ENCODE peak calls at places on chromosome 7, in nine cellular contexts. Q is prostate gland, K is mammary epithelial cell, I is left lung, R is fibroblast of villous mesenchyme, U is GM13977, A is pancreas, E is neural progenitor cell, N is foreskin fibroblast. V is an unnamed sample.

GRCh38 chr7:71615017-71615416 is 483.1 kb downstream of the GALNT17 start:
- DNase-seq in N (no peak), U (no peak), I (no peak), E (no peak), A (no peak), Q (no peak), R (no peak), K (no peak), V (no peak)

GRCh38 chr7:36176688-36177087 is 23.6 kb downstream of the EEPD1 start:
- DNase-seq in K (no peak), A (no peak), E (no peak), N (no peak), R (no peak), I (no peak), U (no peak), Q (no peak), V (no peak)

GRCh38 chr7:118109607-118110006 is 74.4 kb upstream of the LSM8 start:
- DNase-seq in R (no peak), A (no peak), U (no peak), I (no peak), Q (no peak), K (peak), N (no peak), E (no peak), V (no peak)

GRCh38 chr7:38296059-38296857 is 22.8 kb upstream of the TARP start:
- DNase-seq in I (no peak), Q (no peak), K (no peak), A (no peak), R (no peak), N (no peak), U (no peak), E (no peak), V (no peak)

GRCh38 chr7:106216517-106217088 is 68.2 kb downstream of the NAMPT start:
- DNase-seq in Q (peak), U (no peak), K (peak), A (no peak), R (peak), E (no peak), N (peak), I (no peak), V (no peak)

GRCh38 chr7:53292341-53292740 is 256.9 kb downstream of the POM121L12 start:
- DNase-seq in N (no peak), A (no peak), Q (no peak), E (no peak), K (no peak), R (no peak), U (no peak), I (no peak), V (no peak)

GRCh38 chr7:44750921-44751571 is 2.4 kb downstream of the ZMIZ2 start:
- DNase-seq in Q (no peak), E (no peak), A (no peak), I (no peak), U (peak), R (peak), K (peak), N (no peak), V (no peak)

GRCh38 chr7:151249732-151250072 is 1.2 kb upstream of the SMARCD3 start:
- DNase-seq in U (no peak), N (no peak), I (no peak), A (peak), K (no peak), E (peak), Q (peak), R (no peak), V (no peak)

GRCh38 chr7:55104707-55105433 is 86.1 kb downstream of the EGFR start:
- DNase-seq in U (no peak), R (no peak), Q (no peak), N (no peak), K (peak), E (no peak), A (no peak), I (no peak), V (no peak)

GRCh38 chr7:47231627-47232026 is 350.3 kb downstream of the TNS3 start:
- DNase-seq in R (no peak), K (no peak), U (no peak), I (no peak), E (no peak), Q (no peak), N (no peak), A (no peak), V (no peak)

GRCh38 chr7:47231081-47231480 is 350.8 kb downstream of the TNS3 start:
- DNase-seq in K (no peak), I (no peak), Q (no peak), A (no peak), E (no peak), N (no peak), R (no peak), U (no peak), V (no peak)

GRCh38 chr7:47236480-47237208 is 345.3 kb downstream of the TNS3 start:
- DNase-seq in A (no peak), E (no peak), I (no peak), R (peak), K (no peak), U (no peak), N (no peak), Q (no peak), V (no peak)

GRCh38 chr7:47233996-47234395 is 347.9 kb downstream of the TNS3 start:
- DNase-seq in E (no peak), N (no peak), Q (no peak), I (no peak), U (no peak), K (no peak), R (no peak), A (no peak), V (no peak)

GRCh38 chr7:47232751-47233412 is 349.0 kb downstream of the TNS3 start:
- DNase-seq in A (no peak), E (no peak), K (no peak), U (no peak), R (no peak), N (no peak), I (no peak), Q (no peak), V (no peak)
- TF ChIP-seq CTCF in A (no peak), E (no peak), K (no peak), U (no peak), R (peak), N (peak), I (no peak), Q (no peak), V (no peak)

GRCh38 chr7:30894866-30895408 is 16.7 kb upstream of the AQP1 start:
- DNase-seq in Q (no peak), I (peak), A (no peak), N (no peak), E (peak), K (no peak), U (no peak), R (no peak), V (no peak)
- TF ChIP-seq CTCF in Q (no peak), I (no peak), A (no peak), N (peak), E (peak), K (no peak), U (no peak), R (peak), V (no peak)

GRCh38 chr7:93890041-93890463 is 501 bp downstream of the TFPI2 start:
- DNase-seq in E (peak), R (peak), Q (peak), U (no peak), A (peak), K (peak), I (peak), N (peak), V (peak)

GRCh38 chr7:93894966-93895650 is 4.6 kb upstream of the TFPI2 start:
- DNase-seq in A (no peak), Q (no peak), R (peak), E (no peak), I (no peak), K (no peak), U (no peak), N (no peak), V (no peak)

GRCh38 chr7:93894426-93894825 is 3.9 kb upstream of the TFPI2 start:
- DNase-seq in E (no peak), Q (no peak), K (no peak), N (peak), I (no peak), R (no peak), A (no peak), U (no peak), V (no peak)

GRCh38 chr7:93889261-93889660 is 1.3 kb downstream of the TFPI2 start:
- DNase-seq in I (no peak), K (peak), Q (no peak), A (no peak), E (no peak), R (peak), U (no peak), N (peak), V (no peak)

DNA sequence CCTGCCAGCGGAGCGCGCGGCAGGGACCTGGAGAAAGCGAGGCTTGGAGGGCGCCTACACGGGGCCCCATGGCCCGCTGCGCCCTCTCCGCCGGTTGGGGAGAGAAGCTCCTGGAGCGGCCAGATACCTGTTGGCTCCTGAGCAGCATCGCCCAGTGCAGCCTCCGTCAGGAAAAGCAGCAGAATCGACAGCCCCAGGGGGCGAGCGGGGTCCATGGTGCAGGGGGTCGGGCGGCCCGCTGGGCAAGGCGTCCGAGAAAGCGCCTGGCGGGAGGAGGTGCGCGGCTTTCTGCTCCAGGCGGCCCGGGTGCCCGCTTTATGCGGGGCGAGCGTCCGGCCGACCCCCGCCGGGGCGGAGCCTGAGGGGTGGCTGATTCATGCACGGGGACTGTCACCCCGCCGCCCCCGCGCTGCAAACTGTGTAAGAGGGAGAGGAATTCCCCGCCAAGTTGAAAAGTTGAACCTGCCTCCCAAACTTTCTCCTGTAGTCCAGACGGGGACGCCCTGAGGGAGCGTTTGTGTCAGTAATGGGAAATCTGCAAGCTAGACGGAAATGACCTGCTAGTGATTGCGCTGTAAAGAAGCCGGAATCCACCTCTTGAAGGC is at the start of gene TFPI2:
- DNase-seq in E (peak), I (peak), N (peak), Q (peak), R (peak), U (peak), K (peak), A (peak), V (peak)
- TF ChIP-seq CTCF in E (no peak), I (no peak), N (peak), Q (no peak), R (peak), U (no peak), K (peak), A (no peak), V (no peak)

GRCh38 chr7:131010714-131011436 is 276.9 kb upstream of the KLF14 start:
- DNase-seq in N (peak), E (no peak), U (peak), K (no peak), Q (no peak), R (peak), A (no peak), I (no peak), V (no peak)

GRCh38 chr7:131010029-131010705 is 276.2 kb upstream of the KLF14 start:
- DNase-seq in N (no peak), A (no peak), Q (no peak), U (no peak), I (no peak), K (no peak), E (no peak), R (no peak), V (no peak)

GRCh38 chr7:131011976-131012375 is 278.0 kb upstream of the KLF14 start:
- DNase-seq in U (no peak), Q (no peak), E (no peak), N (peak), K (peak), A (no peak), I (no peak), R (peak), V (no peak)

GRCh38 chr7:131012477-131013031 is 278.5 kb upstream of the KLF14 start:
- DNase-seq in I (no peak), E (no peak), N (no peak), U (no peak), R (no peak), K (no peak), Q (no peak), A (no peak), V (no peak)

DNA sequence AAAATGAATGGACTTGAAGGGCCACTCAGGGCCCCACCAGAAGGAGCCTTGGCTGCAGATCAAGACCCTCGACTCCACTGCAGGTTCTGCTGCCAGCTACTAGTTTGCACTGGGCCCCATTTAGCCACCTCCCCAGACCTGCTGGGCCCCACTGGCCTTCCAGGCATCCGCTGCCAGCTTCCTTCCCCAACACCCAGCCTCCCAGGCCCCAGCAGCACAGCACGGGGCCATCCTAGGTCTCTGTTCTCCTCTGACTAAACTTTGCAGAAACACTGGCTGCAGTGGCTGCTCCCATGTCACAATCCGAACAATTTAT is 277.4 kb upstream of the KLF14 start:
- DNase-seq in E (no peak), R (no peak), N (no peak), A (no peak), U (no peak), I (peak), Q (no peak), K (no peak), V (no peak)
- TF ChIP-seq CTCF in E (no peak), R (no peak), N (no peak), A (no peak), U (no peak), I (no peak), Q (no peak), K (no peak), V (no peak)

GRCh38 chr7:97845622-97846203 is 26.5 kb downstream of the ASNS start:
- DNase-seq in N (no peak), U (peak), A (no peak), K (no peak), E (peak), I (no peak), R (peak), Q (no peak), V (peak)
- TF ChIP-seq CTCF in N (peak), U (peak), A (no peak), K (peak), E (peak), I (peak), R (peak), Q (peak), V (peak)

GRCh38 chr7:102285541-102286236 is 979 bp upstream of the SH2B2 start:
- DNase-seq in K (no peak), N (no peak), U (no peak), A (no peak), E (peak), R (no peak), I (no peak), Q (no peak), V (no peak)
- TF ChIP-seq CTCF in K (no peak), N (no peak), U (no peak), A (no peak), E (no peak), R (no peak), I (no peak), Q (no peak), V (no peak)

V was measured in endothelial cell.